ENCODE peak calls at places on chromosome 15, in nine cellular contexts. X is spleen; R is NB4; M is NCI-H1092; C is activated naive CD4-positive, alpha-beta T cell; U is neuronal stem cell; T is stimulated activated CD8-positive, alpha-beta memory T cell treated with anti-CD3 and anti-CD28 coated beads, Interleukin-7, amount 100 ng/mL, for 1 hour; B is NCI-H524 treated with DMSO at 0.1 percent for 48 hours; Z is cardiac muscle cell. N is an unnamed sample.

GRCh38 chr15:96878129-96878528 is 547.6 kb downstream of the NR2F2 start:
- DNase-seq in B (no peak), M (no peak), U (no peak), C (no peak), Z (peak; percentile 44), R (no peak), X (no peak), T (no peak), N (no peak)

GRCh38 chr15:101359365-101359947 is 64.4 kb upstream of the SNRPA1 start:
- DNase-seq in X (no peak), C (no peak), Z (no peak), U (no peak), B (no peak), R (no peak), T (no peak), M (no peak), N (no peak)

GRCh38 chr15:36210426-36210825 is 369.0 kb upstream of the CDIN1 start:
- DNase-seq in Z (no peak), T (no peak), R (no peak), C (no peak), X (no peak), M (no peak), B (no peak), U (no peak), N (no peak)

GRCh38 chr15:51878446-51879386 is 49.3 kb downstream of the TMOD3 start:
- DNase-seq in T (no peak), X (no peak), B (no peak), M (no peak), Z (no peak), C (no peak), R (no peak), U (no peak), N (no peak)

GRCh38 chr15:89888214-89888804 is 5.5 kb downstream of the AP3S2 start:
- DNase-seq in Z (peak; percentile 14), U (no peak), C (no peak), T (no peak), B (peak; percentile 27), M (no peak), R (peak; percentile 71), X (no peak), N (no peak)

GRCh38 chr15:79053894-79054293 is 36.7 kb downstream of the RASGRF1 start:
- DNase-seq in X (peak; percentile 11), U (no peak), R (no peak), M (no peak), C (no peak), B (no peak), Z (no peak), T (no peak), N (no peak)

GRCh38 chr15:60390931-60391501 is 6.8 kb downstream of the ANXA2 start:
- DNase-seq in C (no peak), M (no peak), U (peak; percentile 75), B (no peak), R (peak; percentile 56), T (no peak), Z (no peak), X (no peak), N (no peak)

GRCh38 chr15:50876989-50877360 is 31.5 kb upstream of the AP4E1 start:
- DNase-seq in C (no peak), Z (peak; percentile 77), X (no peak), T (peak; percentile 37), M (peak; percentile 24), U (peak; percentile 87), R (peak; percentile 84), B (peak; percentile 3), N (peak; percentile 60)

GRCh38 chr15:98903377-98904018 is 104.1 kb downstream of the PGPEP1L start:
- DNase-seq in Z (no peak), T (no peak), C (no peak), M (no peak), U (no peak), X (no peak), B (no peak), R (no peak), N (no peak)

GRCh38 chr15:69643971-69644370 is 191.4 kb downstream of the RPLP1 start:
- DNase-seq in X (no peak), U (no peak), B (no peak), T (no peak), R (no peak), M (no peak), C (no peak), Z (no peak), N (no peak)

GRCh38 chr15:69668049-69668705 is 215.6 kb downstream of the RPLP1 start:
- DNase-seq in U (no peak), B (peak; percentile 87), X (no peak), M (no peak), C (no peak), R (peak; percentile 76), T (no peak), Z (no peak), N (peak; percentile 27)

GRCh38 chr15:100002787-100003536 is 269.7 kb upstream of the LYSMD4 start:
- DNase-seq in B (no peak), T (no peak), X (peak; percentile 41), U (no peak), C (no peak), M (no peak), Z (no peak), R (no peak), N (no peak)

GRCh38 chr15:82537351-82537908 is 2.8 kb downstream of the RPS17 start:
- DNase-seq in X (no peak), T (no peak), B (no peak), R (no peak), M (no peak), U (no peak), C (no peak), Z (peak; percentile 34), N (no peak)

N was measured in immature natural killer cell.